ENCODE peak calls at places on chromosome 6, in nine cellular contexts. W is nephron progenitor cell, I is cardiac muscle cell, U is GM12865, M is A549, A is body of pancreas, K is cardiac fibroblast, O is ovary, Z is brain microvascular endothelial cell. S is an unnamed sample.

GRCh38 chr6:24274441-24275083 is 83.3 kb downstream of the DCDC2 start:
- DNase-seq in Z (peak), U (no peak), O (no peak), A (no peak), M (no peak), W (no peak), I (peak), K (peak), S (no peak)

GRCh38 chr6:31468316-31468715 is 29.6 kb upstream of the MICB start:
- DNase-seq in O (no peak), Z (no peak), I (no peak), M (no peak), U (no peak), K (no peak), W (no peak), A (no peak), S (no peak)

GRCh38 chr6:50819906-50820589 is 1.4 kb downstream of the TFAP2B start:
- DNase-seq in I (no peak), Z (no peak), A (no peak), U (no peak), K (no peak), W (no peak), M (no peak), O (no peak), S (no peak)

GRCh38 chr6:13307508-13307995 is 20.8 kb downstream of the TBC1D7 start:
- DNase-seq in I (no peak), O (no peak), A (no peak), K (peak), U (no peak), M (peak), W (no peak), Z (peak), S (no peak)

GRCh38 chr6:161068296-161068695 is 76.7 kb downstream of the MAP3K4 start:
- DNase-seq in I (no peak), Z (no peak), U (no peak), O (no peak), K (no peak), A (no peak), M (no peak), W (no peak), S (no peak)

GRCh38 chr6:39452306-39452705 is 129.8 kb upstream of the KCNK16 start:
- DNase-seq in O (no peak), K (peak), U (peak), W (no peak), M (no peak), A (no peak), I (no peak), Z (peak), S (no peak)

GRCh38 chr6:139536751-139537617 is 162.5 kb upstream of the CITED2 start:
- DNase-seq in Z (no peak), I (no peak), M (no peak), U (no peak), K (no peak), A (no peak), W (no peak), O (no peak), S (no peak)

GRCh38 chr6:16488813-16489212 is 250.4 kb downstream of the GMPR start:
- DNase-seq in I (no peak), K (no peak), O (no peak), Z (no peak), U (no peak), W (no peak), A (no peak), M (no peak), S (no peak)

GRCh38 chr6:11241793-11242201 is 9.3 kb upstream of the NEDD9 start:
- DNase-seq in M (no peak), K (peak), A (peak), U (no peak), I (peak), Z (peak), O (peak), W (peak), S (no peak)

GRCh38 chr6:56759521-56759920 is 116.8 kb upstream of the DST start:
- DNase-seq in Z (no peak), M (no peak), O (no peak), W (no peak), I (no peak), U (peak), K (no peak), A (no peak), S (no peak)

GRCh38 chr6:23927935-23928334 is 198.1 kb upstream of the NRSN1 start:
- DNase-seq in Z (no peak), O (no peak), U (no peak), M (no peak), I (no peak), K (no peak), W (no peak), A (no peak), S (no peak)

GRCh38 chr6:149086363-149086762 is 231.1 kb upstream of the TAB2 start:
- DNase-seq in W (no peak), A (no peak), K (no peak), Z (no peak), I (no peak), U (no peak), O (no peak), M (no peak), S (no peak)

GRCh38 chr6:14858808-14859207 is 387.1 kb upstream of the JARID2 start:
- DNase-seq in U (no peak), Z (no peak), M (no peak), I (no peak), W (no peak), A (no peak), K (no peak), O (no peak), S (no peak)

GRCh38 chr6:22467645-22468044 is 101.7 kb upstream of the HDGFL1 start:
- DNase-seq in Z (no peak), W (no peak), O (no peak), M (no peak), A (peak), K (no peak), U (no peak), I (no peak), S (no peak)

GRCh38 chr6:129498556-129498940 is 211.4 kb downstream of the ARHGAP18 start:
- DNase-seq in A (no peak), U (no peak), M (no peak), K (peak), W (no peak), I (no peak), O (no peak), Z (no peak), S (no peak)

GRCh38 chr6:39137235-39137634 is 22.2 kb upstream of the SAYSD1 start:
- DNase-seq in O (no peak), I (peak), U (peak), Z (peak), M (no peak), A (peak), K (peak), W (peak), S (peak)

GRCh38 chr6:116271309-116271708 is 8.4 kb downstream of the TSPYL1 start:
- DNase-seq in A (no peak), K (no peak), I (no peak), M (no peak), W (no peak), Z (no peak), U (no peak), O (no peak), S (no peak)

GRCh38 chr6:119493980-119494379 is 144.4 kb upstream of the MAN1A1 start:
- DNase-seq in M (no peak), I (no peak), O (no peak), Z (no peak), K (no peak), U (no peak), W (no peak), A (peak), S (no peak)

GRCh38 chr6:14758421-14759043 is 487.3 kb upstream of the JARID2 start:
- DNase-seq in Z (no peak), A (no peak), I (no peak), W (no peak), U (no peak), O (no peak), K (peak), M (no peak), S (no peak)

GRCh38 chr6:28980137-28980796 is 24.8 kb downstream of the ZNF311 start:
- DNase-seq in I (no peak), O (no peak), U (no peak), A (no peak), K (no peak), Z (no peak), M (no peak), W (no peak), S (no peak)

GRCh38 chr6:37160922-37161778 is 8.8 kb upstream of the PIM1 start:
- DNase-seq in M (no peak), I (no peak), K (peak), U (peak), A (no peak), W (no peak), O (no peak), Z (peak), S (no peak)

GRCh38 chr6:49668083-49668511 is 31.5 kb upstream of the RHAG start:
- DNase-seq in O (no peak), U (no peak), M (no peak), A (no peak), W (no peak), K (no peak), I (no peak), Z (no peak), S (no peak)

GRCh38 chr6:159125014-159125609 is 44.1 kb upstream of the FNDC1 start:
- DNase-seq in M (no peak), O (no peak), U (no peak), K (no peak), Z (no peak), W (no peak), A (no peak), I (no peak), S (no peak)
- TF ChIP-seq CTCF in M (peak), O (no peak), U (no peak), K (peak), Z (peak), W (no peak), A (no peak), I (peak), S (peak)

GRCh38 chr6:27809939-27810767 is 102.0 kb downstream of the OR2B2 start:
- DNase-seq in W (peak), M (peak), A (peak), O (peak), I (peak), Z (peak), K (peak), U (peak), S (peak)
- TF ChIP-seq CTCF in W (no peak), M (no peak), A (no peak), O (no peak), I (peak), Z (peak), K (no peak), U (no peak), S (no peak)

GRCh38 chr6:125950293-125950692 is 6.3 kb upstream of the HINT3 start:
- DNase-seq in A (no peak), W (no peak), O (no peak), U (no peak), Z (peak), M (no peak), I (no peak), K (peak), S (peak)

GRCh38 chr6:125952764-125953501 is 3.6 kb upstream of the HINT3 start:
- DNase-seq in K (peak), O (no peak), A (peak), Z (peak), U (peak), I (no peak), W (peak), M (no peak), S (peak)

GRCh38 chr6:125954735-125955410 is 1.7 kb upstream of the HINT3 start:
- DNase-seq in K (no peak), Z (no peak), M (no peak), W (no peak), U (no peak), A (no peak), I (no peak), O (no peak), S (no peak)

GRCh38 chr6:125951323-125951722 is 5.2 kb upstream of the HINT3 start:
- DNase-seq in K (no peak), U (no peak), Z (no peak), I (no peak), W (no peak), O (no peak), M (no peak), A (no peak), S (no peak)

DNA sequence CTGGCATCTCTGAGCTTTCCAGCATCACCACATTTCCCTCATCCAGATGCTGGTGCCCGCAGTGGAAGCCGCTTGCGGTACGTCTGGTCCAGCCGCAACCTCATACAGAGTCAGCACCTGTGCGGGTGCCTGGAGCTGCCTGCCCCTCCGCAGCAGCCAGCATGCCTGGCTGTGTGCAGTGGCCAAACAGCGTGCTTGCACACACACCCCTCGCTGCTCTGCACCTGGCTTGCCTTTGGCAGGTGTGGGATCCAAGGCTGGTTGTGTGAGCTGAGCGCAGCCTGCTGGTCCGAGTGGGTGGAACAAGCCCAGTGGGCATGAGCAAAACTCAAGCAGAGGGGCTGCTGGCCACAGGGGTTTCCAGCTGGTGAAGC is 3.1 kb upstream of the HINT3 start:
- DNase-seq in I (no peak), M (no peak), A (peak), K (no peak), Z (no peak), U (peak), O (no peak), W (peak), S (peak)
- TF ChIP-seq CTCF in I (no peak), M (no peak), A (peak), K (peak), Z (peak), U (peak), O (no peak), W (no peak), S (no peak)

DNA sequence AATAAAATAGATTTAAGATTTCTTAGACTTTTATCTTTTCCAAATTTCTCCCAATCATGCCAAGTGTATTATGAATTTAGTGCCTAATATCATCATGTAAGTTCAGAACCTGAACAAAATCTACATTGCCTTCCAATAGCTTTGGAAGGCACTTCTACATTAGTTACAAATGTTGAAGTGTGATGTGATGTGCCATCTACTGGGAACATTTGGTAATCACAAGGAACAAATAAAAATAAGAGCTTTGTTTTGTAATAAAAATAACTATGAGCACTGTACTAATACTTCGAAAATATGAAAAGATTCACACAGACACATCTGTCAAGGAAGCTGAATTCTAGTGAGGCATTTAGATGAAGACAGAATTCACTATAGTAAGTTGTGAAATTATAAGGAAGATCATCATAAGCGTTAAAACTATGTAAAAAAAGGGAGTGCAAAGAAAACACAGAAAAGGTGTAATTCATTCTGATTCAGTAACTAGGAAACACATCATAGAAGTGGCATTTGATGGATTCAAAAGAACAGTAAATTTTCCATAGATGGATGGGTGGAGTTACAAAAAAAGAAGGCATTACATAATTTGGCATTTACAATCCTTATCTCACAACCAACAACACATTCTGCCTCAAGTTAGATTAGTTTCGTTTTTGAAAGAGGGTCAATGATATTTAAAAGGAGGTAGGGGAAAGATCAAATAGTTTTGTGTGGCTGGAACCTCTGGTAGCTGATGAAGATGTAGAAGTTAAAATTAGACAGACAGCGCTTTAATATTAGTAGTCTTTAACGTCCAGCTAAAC is 161.0 kb downstream of the ASCC3 start:
- DNase-seq in A (no peak), W (no peak), K (peak), M (peak), Z (no peak), U (peak), I (peak), O (no peak), S (no peak)
- TF ChIP-seq CTCF in A (peak), W (peak), K (peak), M (peak), Z (peak), U (peak), I (peak), O (no peak), S (no peak)

DNA sequence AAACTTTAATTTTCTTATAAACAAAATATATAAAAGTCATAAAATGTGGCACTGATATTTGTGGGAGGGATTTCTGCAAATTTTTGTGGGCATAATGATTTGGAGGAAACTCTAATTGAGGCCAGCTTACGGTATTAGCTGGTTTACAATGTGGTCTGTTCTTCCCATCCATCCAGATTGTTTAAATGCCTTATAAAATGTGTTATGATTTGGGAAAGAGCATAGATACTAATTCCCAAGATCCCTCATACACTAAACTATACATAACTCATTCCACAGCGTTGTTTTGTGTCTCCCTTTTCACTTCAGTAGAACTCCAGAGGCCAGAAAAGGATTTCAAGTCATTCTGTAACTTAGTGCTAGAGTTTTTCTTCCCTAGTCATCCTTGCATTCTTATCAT is 292.6 kb upstream of the NT5E start:
- DNase-seq in A (no peak), I (no peak), K (no peak), Z (no peak), W (no peak), M (no peak), O (no peak), U (no peak), S (no peak)
- TF ChIP-seq CTCF in A (no peak), I (no peak), K (no peak), Z (no peak), W (no peak), M (no peak), O (no peak), U (no peak), S (no peak)

GRCh38 chr6:157761331-157761921 is 61.6 kb upstream of the SNX9 start:
- DNase-seq in U (peak), O (no peak), Z (peak), K (peak), A (no peak), M (no peak), W (no peak), I (no peak), S (no peak)

GRCh38 chr6:157763129-157763893 is 59.7 kb upstream of the SNX9 start:
- DNase-seq in A (peak), M (peak), K (peak), W (no peak), O (peak), Z (peak), U (peak), I (no peak), S (peak)

GRCh38 chr6:157763894-157764345 is 59.1 kb upstream of the SNX9 start:
- DNase-seq in O (no peak), I (no peak), U (peak), A (no peak), W (no peak), Z (no peak), K (no peak), M (no peak), S (no peak)

GRCh38 chr6:157761926-157762325 is 61.1 kb upstream of the SNX9 start:
- DNase-seq in O (no peak), I (no peak), W (no peak), K (no peak), Z (no peak), M (no peak), U (no peak), A (no peak), S (no peak)

GRCh38 chr6:157762636-157763035 is 60.4 kb upstream of the SNX9 start:
- DNase-seq in W (no peak), O (no peak), U (no peak), A (no peak), K (peak), M (no peak), I (no peak), Z (no peak), S (no peak)
- TF ChIP-seq CTCF in W (no peak), O (no peak), U (no peak), A (no peak), K (peak), M (peak), I (peak), Z (peak), S (no peak)

GRCh38 chr6:159969204-159969912 is 476 bp downstream of the IGF2R start:
- DNase-seq in I (peak), Z (no peak), K (peak), O (peak), U (peak), A (peak), W (peak), M (peak), S (peak)
- TF ChIP-seq CTCF in I (no peak), Z (no peak), K (no peak), O (no peak), U (no peak), A (no peak), W (no peak), M (no peak), S (no peak)

GRCh38 chr6:32627249-32627648 is 10.0 kb upstream of the HLA-DQA1 start:
- DNase-seq in I (no peak), W (no peak), O (no peak), M (no peak), Z (no peak), K (no peak), U (no peak), A (no peak), S (no peak)

GRCh38 chr6:32624565-32624964 is 12.6 kb upstream of the HLA-DQA1 start:
- DNase-seq in Z (no peak), W (no peak), A (no peak), I (no peak), M (no peak), U (no peak), O (no peak), K (no peak), S (no peak)

GRCh38 chr6:32625137-32625536 is 12.1 kb upstream of the HLA-DQA1 start:
- DNase-seq in K (no peak), U (no peak), W (no peak), Z (no peak), A (no peak), O (no peak), I (no peak), M (no peak), S (no peak)

GRCh38 chr6:32623693-32624092 is 13.5 kb upstream of the HLA-DQA1 start:
- DNase-seq in O (no peak), M (no peak), U (peak), A (no peak), W (no peak), I (no peak), K (no peak), Z (no peak), S (no peak)

DNA sequence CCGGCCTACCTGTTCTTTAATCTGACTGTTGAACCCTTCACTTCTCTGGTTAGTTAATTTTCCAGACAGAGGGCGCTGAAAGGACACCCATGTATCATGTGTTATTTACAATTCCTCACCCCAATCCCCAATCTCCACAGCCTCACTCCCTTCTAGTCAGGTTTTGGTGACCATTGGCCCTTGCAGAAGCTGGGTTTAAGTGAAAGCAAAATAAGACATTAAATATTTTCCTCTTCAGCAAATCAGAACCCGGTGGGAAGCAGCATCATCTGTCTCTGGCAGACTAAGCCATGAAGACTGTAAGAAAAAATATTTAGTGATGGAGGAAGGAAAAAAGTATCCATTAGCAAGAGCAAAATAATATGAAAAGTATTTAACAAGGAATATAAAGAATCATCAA is 9.4 kb upstream of the HLA-DQA1 start:
- DNase-seq in K (peak), W (peak), I (no peak), M (no peak), U (peak), Z (peak), O (peak), A (no peak), S (peak)
- TF ChIP-seq CTCF in K (no peak), W (no peak), I (no peak), M (no peak), U (no peak), Z (no peak), O (no peak), A (no peak), S (no peak)

S was measured in Calu3.